ENCODE peak calls at places on chromosome 1, in eight cellular contexts. One of them, this sample, is unnamed.

GRCh38 chr1:5333326-5333725 is 658.9 kb downstream of the NPHP4 start:
- DNase-seq in GM04503: no peak
- DNase-seq in GM06990: no peak
- DNase-seq in tibial artery: no peak
- DNase-seq in activated CD4-positive, alpha-beta T cell treated with anti-CD3 and anti-CD28 coated beads, Interleukin-2, amount 50 U/mL, for 48 hours: no peak
- DNase-seq in pulmonary artery endothelial cell: no peak
- DNase-seq in mucosa of gallbladder: peak
- DNase-seq in T-cell: no peak
- DNase-seq in this sample: no peak

GRCh38 chr1:1402081-1402900 is 3.2 kb upstream of the CCNL2 start:
- DNase-seq in GM04503: no peak
- DNase-seq in GM06990: no peak
- DNase-seq in tibial artery: no peak
- DNase-seq in activated CD4-positive, alpha-beta T cell treated with anti-CD3 and anti-CD28 coated beads, Interleukin-2, amount 50 U/mL, for 48 hours: peak
- DNase-seq in pulmonary artery endothelial cell: peak
- DNase-seq in mucosa of gallbladder: no peak
- DNase-seq in T-cell: no peak
- DNase-seq in this sample: peak

GRCh38 chr1:86774305-86775304 is 70.2 kb downstream of the SH3GLB1 start:
- DNase-seq in GM04503: no peak
- DNase-seq in GM06990: peak
- DNase-seq in tibial artery: peak
- DNase-seq in activated CD4-positive, alpha-beta T cell treated with anti-CD3 and anti-CD28 coated beads, Interleukin-2, amount 50 U/mL, for 48 hours: peak
- DNase-seq in pulmonary artery endothelial cell: peak
- DNase-seq in mucosa of gallbladder: peak
- DNase-seq in T-cell: no peak
- DNase-seq in this sample: peak

GRCh38 chr1:76640092-76640491 is 227.2 kb upstream of the ST6GALNAC5 start:
- DNase-seq in GM04503: no peak
- DNase-seq in GM06990: no peak
- DNase-seq in tibial artery: no peak
- DNase-seq in activated CD4-positive, alpha-beta T cell treated with anti-CD3 and anti-CD28 coated beads, Interleukin-2, amount 50 U/mL, for 48 hours: no peak
- DNase-seq in pulmonary artery endothelial cell: no peak
- DNase-seq in mucosa of gallbladder: no peak
- DNase-seq in T-cell: no peak
- DNase-seq in this sample: no peak

GRCh38 chr1:199954701-199955100 is 72.8 kb upstream of the NR5A2 start:
- DNase-seq in GM04503: no peak
- DNase-seq in GM06990: no peak
- DNase-seq in tibial artery: no peak
- DNase-seq in activated CD4-positive, alpha-beta T cell treated with anti-CD3 and anti-CD28 coated beads, Interleukin-2, amount 50 U/mL, for 48 hours: no peak
- DNase-seq in pulmonary artery endothelial cell: no peak
- DNase-seq in mucosa of gallbladder: no peak
- DNase-seq in T-cell: no peak
- DNase-seq in this sample: no peak

GRCh38 chr1:155522069-155522468 is 40.5 kb downstream of the ASH1L start:
- DNase-seq in GM04503: no peak
- DNase-seq in GM06990: no peak
- DNase-seq in tibial artery: no peak
- DNase-seq in activated CD4-positive, alpha-beta T cell treated with anti-CD3 and anti-CD28 coated beads, Interleukin-2, amount 50 U/mL, for 48 hours: no peak
- DNase-seq in pulmonary artery endothelial cell: no peak
- DNase-seq in mucosa of gallbladder: no peak
- DNase-seq in T-cell: no peak
- DNase-seq in this sample: no peak

GRCh38 chr1:67060811-67061218 is 6.9 kb upstream of the SLC35D1 start:
- DNase-seq in GM04503: peak
- DNase-seq in GM06990: no peak
- DNase-seq in tibial artery: peak
- DNase-seq in activated CD4-positive, alpha-beta T cell treated with anti-CD3 and anti-CD28 coated beads, Interleukin-2, amount 50 U/mL, for 48 hours: no peak
- DNase-seq in pulmonary artery endothelial cell: no peak
- DNase-seq in mucosa of gallbladder: peak
- DNase-seq in T-cell: no peak
- DNase-seq in this sample: peak

GRCh38 chr1:166840309-166841302 is 1.3 kb downstream of the POGK start:
- DNase-seq in GM04503: no peak
- DNase-seq in GM06990: no peak
- DNase-seq in tibial artery: no peak
- DNase-seq in activated CD4-positive, alpha-beta T cell treated with anti-CD3 and anti-CD28 coated beads, Interleukin-2, amount 50 U/mL, for 48 hours: no peak
- DNase-seq in pulmonary artery endothelial cell: no peak
- DNase-seq in mucosa of gallbladder: no peak
- DNase-seq in T-cell: no peak
- DNase-seq in this sample: peak

GRCh38 chr1:226665505-226666163 is 73.4 kb downstream of the ITPKB start:
- DNase-seq in GM04503: no peak
- DNase-seq in GM06990: no peak
- DNase-seq in tibial artery: no peak
- DNase-seq in activated CD4-positive, alpha-beta T cell treated with anti-CD3 and anti-CD28 coated beads, Interleukin-2, amount 50 U/mL, for 48 hours: no peak
- DNase-seq in pulmonary artery endothelial cell: no peak
- DNase-seq in mucosa of gallbladder: no peak
- DNase-seq in T-cell: no peak
- DNase-seq in this sample: no peak

This sample was measured in hepatic stellate cell.